ENCODE peak calls at places on chromosomes 12 and 14, in seven cellular contexts. Q is adipocyte, N is mesendoderm, I is lung, K is BE2C, D is cardiac muscle cell, O is mammary epithelial cell. E is an unnamed sample.
A peak's percentile ranks its signal among the peaks of the same experiment; 100 is the strongest.

GRCh38 chr12:54300732-54301427 is at the start of gene NFE2:
- DNase-seq in Q (peak; percentile 85), N (peak; percentile 97), I (peak; percentile 71), K (peak; percentile 71), D (peak; percentile 85), O (peak; percentile 70), E (peak; percentile 90)

GRCh38 chr14:94026173-94026885 is at the start of gene OTUB2:
- DNase-seq in Q (peak; percentile 99), N (peak; percentile 100), I (peak; percentile 97), K (peak; percentile 97), D (peak; percentile 98), O (peak; percentile 100), E (peak; percentile 99)

GRCh38 chr14:85599939-85600338 is 70.0 kb downstream of the FLRT2 start:
- DNase-seq in Q (no peak), N (no peak), I (no peak), K (no peak), D (no peak), O (no peak), E (no peak)

GRCh38 chr14:54291491-54292191 is 105.2 kb upstream of the CDKN3 start:
- DNase-seq in Q (no peak), N (peak; percentile 94), I (no peak), K (no peak), D (peak; percentile 79), O (no peak), E (peak; percentile 33)

GRCh38 chr12:26090853-26091510 is 33.9 kb downstream of the BHLHE41 start:
- DNase-seq in Q (no peak), N (peak; percentile 63), I (no peak), K (no peak), D (peak; percentile 11), O (peak; percentile 63), E (no peak)

GRCh38 chr12:132168311-132169031 is 24.2 kb downstream of the NOC4L start:
- DNase-seq in Q (no peak), N (no peak), I (no peak), K (no peak), D (no peak), O (no peak), E (no peak)

GRCh38 chr12:62977879-62978278 is 42.9 kb upstream of the PPM1H start:
- DNase-seq in Q (no peak), N (no peak), I (no peak), K (no peak), D (no peak), O (no peak), E (no peak)

GRCh38 chr12:132027636-132028035 is 77.9 kb downstream of the EP400 start:
- DNase-seq in Q (no peak), N (no peak), I (no peak), K (no peak), D (no peak), O (no peak), E (no peak)

GRCh38 chr14:35180179-35180578 is 57.8 kb downstream of the PRORP start:
- DNase-seq in Q (no peak), N (no peak), I (no peak), K (peak; percentile 28), D (no peak), O (no peak), E (no peak)

GRCh38 chr12:59699408-59700144 is 103.7 kb downstream of the SLC16A7 start:
- DNase-seq in Q (peak; percentile 92), N (no peak), I (no peak), K (no peak), D (no peak), O (peak; percentile 65), E (no peak)

GRCh38 chr12:62347922-62348650 is 87.9 kb downstream of the USP15 start:
- DNase-seq in Q (peak; percentile 15), N (no peak), I (no peak), K (no peak), D (no peak), O (no peak), E (no peak)

GRCh38 chr12:92784795-92785562 is 82.2 kb downstream of the PLEKHG7 start:
- DNase-seq in Q (peak; percentile 73), N (peak; percentile 89), I (no peak), K (peak; percentile 27), D (peak; percentile 89), O (peak; percentile 78), E (peak; percentile 31)

GRCh38 chr12:102740157-102741032 is 176.6 kb downstream of the PAH start:
- DNase-seq in Q (peak; percentile 88), N (peak; percentile 17), I (no peak), K (no peak), D (peak; percentile 11), O (peak; percentile 1), E (peak; percentile 3)

GRCh38 chr12:26867084-26867483 is 34.1 kb upstream of the ITPR2 start:
- DNase-seq in Q (no peak), N (no peak), I (no peak), K (no peak), D (no peak), O (no peak), E (no peak)

GRCh38 chr12:111368291-111368683 is 608 bp downstream of the PHETA1 start:
- DNase-seq in Q (peak; percentile 55), N (no peak), I (peak; percentile 32), K (peak; percentile 30), D (peak; percentile 25), O (no peak), E (no peak)

GRCh38 chr14:47917344-47917954 is 242.0 kb upstream of the MDGA2 start:
- DNase-seq in Q (peak; percentile 25), N (peak; percentile 70), I (no peak), K (peak; percentile 47), D (peak; percentile 46), O (peak; percentile 1), E (peak; percentile 25)

GRCh38 chr14:96631030-96631429 is 128.8 kb downstream of the PAPOLA start:
- DNase-seq in Q (no peak), N (no peak), I (no peak), K (no peak), D (no peak), O (no peak), E (peak; percentile 4)

GRCh38 chr14:64945431-64945830 is 2.9 kb upstream of the GPX2 start:
- DNase-seq in Q (no peak), N (no peak), I (no peak), K (no peak), D (no peak), O (no peak), E (peak; percentile 4)

GRCh38 chr12:93785262-93786010 is 108.3 kb downstream of the CRADD start:
- DNase-seq in Q (peak; percentile 89), N (peak; percentile 96), I (peak; percentile 61), K (peak; percentile 13), D (no peak), O (peak; percentile 89), E (no peak)

GRCh38 chr14:20415723-20416622 is 2.7 kb upstream of the TEP1 start:
- DNase-seq in Q (peak; percentile 79), N (peak; percentile 77), I (no peak), K (peak; percentile 27), D (peak; percentile 53), O (peak; percentile 31), E (peak; percentile 62)

DNA sequence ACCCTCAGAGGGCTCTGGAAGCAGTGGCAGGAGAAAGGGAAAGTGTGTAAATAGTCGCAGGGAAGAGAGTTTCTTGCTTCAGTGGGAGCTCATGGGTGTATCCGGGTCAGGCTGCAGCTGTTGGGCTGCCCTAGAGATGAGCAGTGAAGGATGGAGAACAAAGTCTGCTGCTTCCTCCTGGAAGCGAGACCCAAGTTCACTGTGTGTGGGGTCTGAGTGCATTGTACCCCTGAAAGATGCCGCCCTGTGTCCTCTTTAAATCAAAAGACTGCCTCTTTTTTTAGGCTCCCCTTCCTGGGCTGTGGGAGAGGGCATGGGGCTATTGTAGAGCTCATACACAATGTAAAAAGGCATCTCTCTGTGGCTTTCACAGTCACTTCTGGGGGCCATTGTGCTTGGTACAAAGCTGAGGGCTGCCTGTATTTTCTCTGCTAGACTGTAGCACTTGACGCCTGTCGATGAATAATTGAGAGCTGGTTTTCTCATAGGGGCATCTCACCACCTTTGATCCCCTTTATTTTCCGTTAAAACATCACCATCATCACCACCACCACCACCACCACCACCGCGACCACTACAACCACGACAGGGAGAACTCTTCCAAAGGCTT is 16.7 kb downstream of the CHST11 start:
- DNase-seq in Q (no peak), N (no peak), I (no peak), K (no peak), D (no peak), O (no peak), E (no peak)
- H3K4me3 ChIP-seq in Q (no peak overlapping the region), N (no peak overlapping the region), I (no peak overlapping the region), K (no peak overlapping the region), D (no peak overlapping the region), O (no peak overlapping the region), E (no peak overlapping the region)

GRCh38 chr14:50978521-50978871 is 34.2 kb upstream of the PYGL start:
- DNase-seq in Q (no peak), N (no peak), I (no peak), K (no peak), D (no peak), O (no peak), E (peak; percentile 13)
- H3K27me3 ChIP-seq in Q (no peaks in the 10 kb centered on the region), N (no peaks in the 10 kb centered on the region), I (no peaks in the 10 kb centered on the region), K (no peaks in the 10 kb centered on the region), D (no peaks in the 10 kb centered on the region), O (peaks cover 10% of the 10 kb centered on the region), E (no peaks in the 10 kb centered on the region)

GRCh38 chr12:133203344-133204263 is 22.3 kb downstream of the ZNF268 start:
- DNase-seq in Q (no peak), N (peak; percentile 55), I (no peak), K (no peak), D (no peak), O (no peak), E (no peak)

GRCh38 chr12:133204264-133204603 is 22.9 kb downstream of the ZNF268 start:
- DNase-seq in Q (no peak), N (peak; percentile 11), I (no peak), K (no peak), D (no peak), O (no peak), E (no peak)

GRCh38 chr12:133202493-133203343 is 21.4 kb downstream of the ZNF268 start:
- DNase-seq in Q (no peak), N (peak; percentile 25), I (no peak), K (no peak), D (no peak), O (no peak), E (no peak)

GRCh38 chr12:133206390-133206789 is 25.1 kb downstream of the ZNF268 start:
- DNase-seq in Q (no peak), N (no peak), I (no peak), K (no peak), D (no peak), O (no peak), E (no peak)

GRCh38 chr12:133201888-133202287 is 20.6 kb downstream of the ZNF268 start:
- DNase-seq in Q (no peak), N (no peak), I (no peak), K (no peak), D (no peak), O (no peak), E (no peak)
- H3K4me3 ChIP-seq in Q (peak overlapping the region; percentile 77), N (no peak overlapping the region), I (no peak overlapping the region), K (no peak overlapping the region), D (no peak overlapping the region), O (no peak overlapping the region), E (no peak overlapping the region)

GRCh38 chr14:104717137-104717536 is 6.9 kb upstream of the ADSS1 start:
- DNase-seq in Q (no peak), N (no peak), I (no peak), K (no peak), D (no peak), O (no peak), E (no peak)

GRCh38 chr14:104717646-104718045 is 6.4 kb upstream of the ADSS1 start:
- DNase-seq in Q (no peak), N (no peak), I (no peak), K (no peak), D (no peak), O (no peak), E (no peak)

GRCh38 chr14:104718147-104718546 is 5.9 kb upstream of the ADSS1 start:
- DNase-seq in Q (no peak), N (no peak), I (no peak), K (no peak), D (no peak), O (no peak), E (no peak)

GRCh38 chr14:104718871-104719270 is 5.2 kb upstream of the ADSS1 start:
- DNase-seq in Q (no peak), N (no peak), I (no peak), K (no peak), D (no peak), O (no peak), E (no peak)

GRCh38 chr14:104719343-104719742 is 4.7 kb upstream of the ADSS1 start:
- DNase-seq in Q (no peak), N (no peak), I (no peak), K (no peak), D (no peak), O (no peak), E (no peak)
- H3K27me3 ChIP-seq in Q (no peaks in the 10 kb centered on the region), N (no peaks in the 10 kb centered on the region), I (no peaks in the 10 kb centered on the region), K (no peaks in the 10 kb centered on the region), D (no peaks in the 10 kb centered on the region), O (no peaks in the 10 kb centered on the region), E (no peaks in the 10 kb centered on the region)

E was measured in H7.